ENCODE peak calls at places on chromosome 18, in five cellular contexts. R, L, B, Y and Q are unnamed samples. For H3K9me3 and H3K36me3, the result is how much of the 10 kb centered on the place peaks cover.

GRCh38 chr18:39313992-39314391 is 1748.4 kb upstream of the CELF4 start:
- DNase-seq in L (no peak), Y (no peak), R (no peak), B (no peak), Q (no peak)

GRCh38 chr18:12011962-12012549 is 30.7 kb downstream of the IMPA2 start:
- DNase-seq in R (no peak), B (no peak), L (no peak), Y (no peak), Q (peak)

GRCh38 chr18:49164738-49165137 is 214.0 kb upstream of the SMAD7 start:
- DNase-seq in Y (no peak), B (no peak), L (no peak), R (no peak), Q (no peak)

GRCh38 chr18:8610442-8610801 is 1.2 kb downstream of the RAB12 start:
- DNase-seq in B (peak), Y (no peak), R (no peak), L (no peak), Q (peak)

GRCh38 chr18:4433762-4434161 is 21.3 kb downstream of the DLGAP1 start:
- DNase-seq in B (no peak), L (no peak), Y (no peak), R (no peak), Q (peak)

GRCh38 chr18:54558609-54559585 is 32.1 kb upstream of the DYNAP start:
- DNase-seq in L (no peak), Y (no peak), R (no peak), B (no peak), Q (no peak)

GRCh38 chr18:79571221-79572092 is 108.1 kb upstream of the CTDP1 start:
- DNase-seq in B (no peak), L (peak), Y (no peak), R (no peak), Q (no peak)

GRCh38 chr18:48090702-48091101 is 160.2 kb upstream of the SMAD2 start:
- DNase-seq in R (no peak), L (no peak), B (no peak), Y (no peak), Q (no peak)

GRCh38 chr18:33918571-33918970 is 306.1 kb downstream of the NOL4 start:
- DNase-seq in Y (no peak), B (no peak), L (no peak), R (no peak), Q (no peak)

GRCh38 chr18:59837586-59837985 is 62.2 kb upstream of the PMAIP1 start:
- DNase-seq in B (no peak), L (peak), R (no peak), Y (peak), Q (peak)

GRCh38 chr18:49922228-49922627 is 108.9 kb upstream of the ACAA2 start:
- DNase-seq in Y (no peak), L (no peak), B (no peak), R (no peak), Q (no peak)

GRCh38 chr18:79503406-79503805 is 107.7 kb downstream of the NFATC1 start:
- DNase-seq in Y (no peak), R (no peak), B (peak), L (no peak), Q (no peak)

GRCh38 chr18:12057419-12058039 is 36.1 kb upstream of the ANKRD62 start:
- DNase-seq in L (no peak), Y (no peak), B (no peak), R (no peak), Q (no peak)

GRCh38 chr18:58953627-58954026 is 89.0 kb downstream of the ZNF532 start:
- DNase-seq in L (no peak), Y (no peak), B (no peak), R (no peak), Q (no peak)

GRCh38 chr18:9120796-9121195 is 15.8 kb upstream of the ANKRD12 start:
- DNase-seq in Y (no peak), R (no peak), B (no peak), L (no peak), Q (no peak)

GRCh38 chr18:77082316-77082715 is 50.3 kb downstream of the MBP start:
- DNase-seq in L (no peak), Y (no peak), B (no peak), R (no peak), Q (no peak)

GRCh38 chr18:66439207-66439606 is 164.7 kb downstream of the CDH19 start:
- DNase-seq in L (no peak), Y (no peak), R (no peak), B (no peak), Q (no peak)

GRCh38 chr18:50632895-50633515 is 73.1 kb downstream of the MAPK4 start:
- DNase-seq in L (no peak), Y (no peak), R (no peak), B (no peak), Q (no peak)

GRCh38 chr18:44733754-44734465 is 53.2 kb downstream of the SETBP1 start:
- DNase-seq in L (no peak), Y (no peak), B (no peak), R (no peak), Q (no peak)

GRCh38 chr18:57542801-57543427 is 43.6 kb downstream of the FECH start:
- DNase-seq in L (no peak), R (no peak), Y (no peak), B (no peak), Q (peak)

GRCh38 chr18:12606592-12607315 is 51.2 kb downstream of the SPIRE1 start:
- DNase-seq in B (no peak), Y (peak), L (no peak), R (no peak), Q (no peak)

GRCh38 chr18:25314824-25315223 is 37.1 kb downstream of the ZNF521 start:
- DNase-seq in R (no peak), L (no peak), Y (no peak), B (no peak), Q (no peak)

GRCh38 chr18:75207298-75208054 is 1.5 kb downstream of the PTGR3 start:
- DNase-seq in Y (no peak), L (no peak), R (no peak), B (no peak), Q (peak)

GRCh38 chr18:48994926-48995835 is 44.4 kb upstream of the SMAD7 start:
- DNase-seq in Y (no peak), R (no peak), B (no peak), L (no peak), Q (no peak)

GRCh38 chr18:46152436-46152807 is 48.2 kb downstream of the HAUS1 start:
- DNase-seq in L (no peak), R (no peak), Y (no peak), B (no peak), Q (peak)

GRCh38 chr18:40565805-40566509 is 1389.1 kb upstream of the PIK3C3 start:
- DNase-seq in R (no peak), L (no peak), B (no peak), Y (no peak), Q (no peak)

GRCh38 chr18:61855992-61856378 is 36.8 kb downstream of the RNF152 start:
- DNase-seq in B (no peak), R (no peak), Y (no peak), L (no peak), Q (no peak)

GRCh38 chr18:26778054-26778393 is 87.5 kb downstream of the AQP4 start:
- DNase-seq in R (no peak), Y (no peak), B (no peak), L (no peak), Q (no peak)

GRCh38 chr18:50193796-50194622 is 938 bp downstream of the MYO5B start:
- DNase-seq in L (no peak), Y (no peak), B (peak), R (no peak), Q (no peak)

GRCh38 chr18:43486462-43486861 is 209.2 kb upstream of the SYT4 start:
- DNase-seq in Y (no peak), B (no peak), R (no peak), L (no peak), Q (peak)

GRCh38 chr18:28854964-28855363 is 678.0 kb upstream of the CDH2 start:
- DNase-seq in Y (no peak), L (no peak), R (no peak), B (no peak), Q (no peak)

GRCh38 chr18:26865557-26865956 is at the start of gene AQP4:
- DNase-seq in B (no peak), R (no peak), L (no peak), Y (no peak), Q (no peak)

GRCh38 chr18:55106906-55107305 is 147.6 kb upstream of the CCDC68 start:
- DNase-seq in R (no peak), Y (no peak), B (no peak), L (no peak), Q (no peak)

GRCh38 chr18:80108122-80108536 is 933 bp upstream of the ADNP2 start:
- DNase-seq in Y (no peak), R (no peak), L (no peak), B (no peak), Q (no peak)

GRCh38 chr18:69401475-69402218 is 959 bp downstream of the DOK6 start:
- DNase-seq in B (no peak), L (no peak), R (no peak), Y (no peak), Q (peak)

GRCh38 chr18:58611471-58612131 is 17.3 kb downstream of the ALPK2 start:
- DNase-seq in Y (peak), L (no peak), R (no peak), B (no peak), Q (no peak)

GRCh38 chr18:46591821-46592391 is 65.1 kb downstream of the LOXHD1 start:
- DNase-seq in B (no peak), R (no peak), L (no peak), Y (no peak), Q (no peak)

GRCh38 chr18:63237486-63237885 is 82.1 kb downstream of the BCL2 start:
- DNase-seq in R (no peak), L (no peak), Y (peak), B (no peak), Q (peak)
- H3K4me3 ChIP-seq in R (peak), L (no peak), Y (peak), B (no peak), Q (peak)

GRCh38 chr18:52791321-52791720 is 451.3 kb downstream of the DCC start:
- DNase-seq in R (no peak), Y (no peak), B (no peak), L (no peak), Q (no peak)
- H3K9me3 ChIP-seq in R (under half), Y (under half), B (under half), L (under half), Q (under half)

GRCh38 chr18:21038201-21038600 is 73.4 kb downstream of the ROCK1 start:
- DNase-seq in L (no peak), Y (no peak), R (no peak), B (no peak), Q (no peak)
- H3K36me3 ChIP-seq in L (under half), Y (under half), R (under half), B (under half), Q (under half)

GRCh38 chr18:13616041-13616440 is 110.3 kb downstream of the FAM210A start:
- DNase-seq in L (no peak), Y (no peak), R (no peak), B (no peak), Q (no peak)
- H3K4me3 ChIP-seq in L (no peak), Y (no peak), R (no peak), B (no peak), Q (no peak)

GRCh38 chr18:56112013-56112749 is 524.2 kb upstream of the TCF4 start:
- DNase-seq in B (no peak), Y (peak), R (no peak), L (no peak), Q (no peak)
- H3K9me3 ChIP-seq in B (under half), Y (under half), R (under half), L (under half), Q (under half)

GRCh38 chr18:32848836-32849235 is 76.0 kb upstream of the KLHL14 start:
- DNase-seq in Y (no peak), B (no peak), R (no peak), L (no peak), Q (no peak)
- H3K36me3 ChIP-seq in Y (under half), B (under half), R (under half), L (under half), Q (under half)

GRCh38 chr18:2961828-2962227 is 51.1 kb downstream of the LPIN2 start:
- DNase-seq in Y (no peak), L (no peak), R (no peak), B (no peak), Q (peak)

GRCh38 chr18:2959341-2959740 is 53.6 kb downstream of the LPIN2 start:
- DNase-seq in B (no peak), R (no peak), Y (no peak), L (no peak), Q (no peak)

GRCh38 chr18:2963048-2963447 is 49.9 kb downstream of the LPIN2 start:
- DNase-seq in B (no peak), Y (no peak), L (peak), R (no peak), Q (no peak)

GRCh38 chr18:2958819-2959298 is 54.1 kb downstream of the LPIN2 start:
- DNase-seq in L (no peak), R (no peak), B (no peak), Y (no peak), Q (no peak)

GRCh38 chr18:2960983-2961696 is 51.8 kb downstream of the LPIN2 start:
- DNase-seq in L (no peak), R (no peak), B (no peak), Y (no peak), Q (no peak)
- H3K4me3 ChIP-seq in L (peak), R (no peak), B (no peak), Y (no peak), Q (no peak)

GRCh38 chr18:78292602-78293001 is 687.0 kb upstream of the SALL3 start:
- DNase-seq in Y (no peak), R (no peak), L (no peak), B (no peak), Q (no peak)
- H3K9me3 ChIP-seq in Y (under half), R (under half), L (under half), B (under half), Q (under half)

DNA sequence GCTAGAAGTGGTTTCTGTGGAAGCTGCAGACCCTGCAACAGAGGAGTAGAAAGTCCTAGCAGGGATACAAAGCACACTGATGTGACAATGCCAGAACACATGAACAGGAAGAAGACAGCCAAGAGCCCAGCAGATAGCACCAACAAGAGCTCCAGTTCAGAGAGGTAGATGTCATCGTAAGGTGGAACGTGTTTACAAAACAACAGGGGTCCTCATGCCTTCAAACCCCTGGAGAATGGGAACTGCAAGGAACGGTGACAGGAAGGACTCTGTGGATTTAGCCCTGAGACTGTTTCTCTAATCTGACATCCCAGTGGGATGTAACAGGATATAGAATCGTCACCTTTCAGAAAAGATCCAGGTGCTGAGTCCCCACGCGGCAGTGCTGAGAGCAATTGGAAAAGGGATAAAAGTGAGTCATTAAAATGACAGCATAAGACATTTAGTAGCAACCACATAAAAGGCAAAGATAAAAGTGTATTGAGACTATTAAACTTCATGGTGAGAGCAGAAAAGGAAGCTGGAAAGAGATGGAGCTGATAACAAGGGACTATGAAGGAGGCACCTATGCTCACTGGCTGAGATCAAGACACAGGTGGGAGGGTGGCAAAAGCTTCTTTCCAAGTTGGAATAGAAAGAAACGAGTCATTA is 195.2 kb downstream of the FBXO15 start:
- DNase-seq in R (no peak), Y (no peak), L (no peak), B (no peak), Q (no peak)
- H3K36me3 ChIP-seq in R (under half), Y (under half), L (under half), B (under half), Q (under half)